ENCODE peak calls at places on chromosomes 7 and 10, in five cellular contexts. P is CD8-positive, alpha-beta T cell; E is astrocyte; U is mammary epithelial cell; Y is GM23248. V is an unnamed sample.
A peak's percentile ranks its signal among the peaks of the same experiment; 100 is the strongest.

GRCh38 chr10:77417806-77418205 is 219.8 kb downstream of the KCNMA1 start:
- DNase-seq in P (no peak), E (no peak), U (no peak), Y (no peak), V (no peak)

GRCh38 chr10:52965938-52966401 is 193.4 kb upstream of the MBL2 start:
- DNase-seq in P (no peak), E (no peak), U (peak; percentile 13), Y (no peak), V (no peak)

GRCh38 chr10:48378675-48379074 is 72.2 kb downstream of the MAPK8 start:
- DNase-seq in P (no peak), E (no peak), U (no peak), Y (no peak), V (no peak)

GRCh38 chr7:150715738-150716137 is 675 bp upstream of the GIMAP1 start:
- DNase-seq in P (no peak), E (no peak), U (no peak), Y (no peak), V (no peak)

GRCh38 chr7:47521816-47522561 is 59.9 kb downstream of the TNS3 start:
- DNase-seq in P (no peak), E (no peak), U (no peak), Y (no peak), V (no peak)

GRCh38 chr10:132511692-132512442 is 25.7 kb upstream of the INPP5A start:
- DNase-seq in P (no peak), E (no peak), U (no peak), Y (no peak), V (no peak)

GRCh38 chr7:131011976-131012375 is 278.0 kb upstream of the KLF14 start:
- DNase-seq in P (no peak), E (peak; percentile 81), U (peak; percentile 67), Y (peak; percentile 91), V (no peak)

GRCh38 chr7:87818336-87818735 is 57.8 kb downstream of the SLC25A40 start:
- DNase-seq in P (no peak), E (no peak), U (no peak), Y (no peak), V (no peak)

GRCh38 chr7:33040803-33041516 is 21.6 kb downstream of the NT5C3A start:
- DNase-seq in P (peak; percentile 52), E (no peak), U (peak; percentile 90), Y (peak; percentile 54), V (peak; percentile 55)

GRCh38 chr10:63012623-63013022 is 120.5 kb upstream of the NRBF2 start:
- DNase-seq in P (no peak), E (no peak), U (no peak), Y (no peak), V (no peak)

GRCh38 chr10:30985552-30985951 is 46.1 kb downstream of the ZNF438 start:
- DNase-seq in P (no peak), E (peak; percentile 63), U (peak; percentile 72), Y (peak; percentile 74), V (no peak)

GRCh38 chr10:119025336-119025735 is 4.2 kb upstream of the NANOS1 start:
- DNase-seq in P (no peak), E (peak; percentile 70), U (peak; percentile 52), Y (peak; percentile 85), V (no peak)

GRCh38 chr7:12722136-12722535 is 34.7 kb downstream of the ARL4A start:
- DNase-seq in P (no peak), E (no peak), U (no peak), Y (no peak), V (no peak)

GRCh38 chr7:81769891-81770818 is at the start of gene HGF:
- DNase-seq in P (no peak), E (peak; percentile 42), U (no peak), Y (peak; percentile 81), V (no peak)

GRCh38 chr10:86253171-86254072 is 113.2 kb downstream of the GRID1 start:
- DNase-seq in P (no peak), E (no peak), U (no peak), Y (no peak), V (peak; percentile 40)

GRCh38 chr7:30750574-30751256 is 1.2 kb upstream of the INMT start:
- DNase-seq in P (no peak), E (peak; percentile 91), U (no peak), Y (peak; percentile 87), V (no peak)

GRCh38 chr7:42964293-42964692 is 32.1 kb downstream of the MRPL32 start:
- DNase-seq in P (no peak), E (no peak), U (no peak), Y (no peak), V (no peak)

GRCh38 chr7:107874605-107875446 is 16.2 kb upstream of the DLD start:
- DNase-seq in P (peak; percentile 14), E (peak; percentile 32), U (peak; percentile 36), Y (peak; percentile 81), V (no peak)

GRCh38 chr10:69093933-69094332 is 6.0 kb downstream of the SRGN start:
- DNase-seq in P (no peak), E (no peak), U (peak; percentile 14), Y (peak; percentile 44), V (no peak)

GRCh38 chr7:137925754-137926153 is 76.1 kb downstream of the CREB3L2 start:
- DNase-seq in P (no peak), E (no peak), U (no peak), Y (no peak), V (no peak)

GRCh38 chr7:143367972-143368371 is 5.5 kb upstream of the FAM131B start:
- DNase-seq in P (no peak), E (no peak), U (peak; percentile 77), Y (peak; percentile 45), V (peak; percentile 93)

GRCh38 chr10:116708386-116708785 is 34.0 kb downstream of the HSPA12A start:
- DNase-seq in P (no peak), E (peak; percentile 91), U (peak; percentile 4), Y (peak; percentile 89), V (no peak)

GRCh38 chr7:5005066-5005465 is 40.6 kb upstream of the RBAK start:
- DNase-seq in P (no peak), E (no peak), U (peak; percentile 48), Y (no peak), V (no peak)

GRCh38 chr7:138459300-138460175 is 521 bp upstream of the TRIM24 start:
- DNase-seq in P (peak; percentile 95), E (no peak), U (peak; percentile 97), Y (peak; percentile 99), V (peak; percentile 95)

GRCh38 chr7:2512179-2512644 is 7.4 kb upstream of the LFNG start:
- DNase-seq in P (no peak), E (no peak), U (no peak), Y (peak; percentile 59), V (no peak)

GRCh38 chr10:106857728-106858127 is 306.8 kb downstream of the SORCS1 start:
- DNase-seq in P (no peak), E (no peak), U (no peak), Y (no peak), V (no peak)

DNA sequence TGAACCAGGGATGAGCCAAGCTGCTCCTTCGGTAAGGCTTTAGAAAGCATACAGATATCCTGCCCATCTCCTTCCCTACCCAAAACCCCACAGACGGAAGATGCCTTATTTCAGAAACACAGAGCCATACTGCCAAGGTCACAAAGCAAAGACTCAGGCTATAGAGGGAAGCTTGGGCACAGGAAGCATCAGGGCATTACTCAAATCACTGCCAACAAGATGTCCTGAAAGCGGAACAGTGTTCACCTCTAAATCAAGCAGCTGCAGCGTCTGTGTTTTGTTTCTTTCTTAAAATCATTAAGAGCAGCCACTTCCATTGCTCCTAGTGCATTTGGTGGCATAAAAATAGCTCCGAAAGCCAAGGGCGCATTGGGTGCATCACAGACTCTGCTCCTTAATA is 307.3 kb downstream of the SORCS1 start:
- DNase-seq in P (no peak), E (no peak), U (no peak), Y (no peak), V (no peak)
- H3K4me1 ChIP-seq in P (no peaks in the 10 kb centered on the region), E (no peaks in the 10 kb centered on the region), U (no peaks in the 10 kb centered on the region), Y (no peaks in the 10 kb centered on the region), V (no peaks in the 10 kb centered on the region)

GRCh38 chr10:13110908-13111307 is 10.9 kb downstream of the OPTN start:
- DNase-seq in P (no peak), E (no peak), U (no peak), Y (no peak), V (no peak)
- H3K36me3 ChIP-seq in P (peaks cover 29% of the 10 kb centered on the region), E (peaks cover 32% of the 10 kb centered on the region), U (peaks cover 19% of the 10 kb centered on the region), Y (peaks cover 50% of the 10 kb centered on the region), V (no peaks in the 10 kb centered on the region)

GRCh38 chr10:3749597-3750351 is 35.2 kb downstream of the KLF6 start:
- DNase-seq in P (no peak), E (peak; percentile 68), U (no peak), Y (peak; percentile 80), V (no peak)
- H3K4me3 ChIP-seq in P (no peak overlapping the region), E (no peak overlapping the region), U (no peak overlapping the region), Y (peak overlapping the region; percentile 42), V (peak overlapping the region; percentile 20)

GRCh38 chr10:17675638-17676037 is 31.7 kb downstream of the STAM start:
- DNase-seq in P (no peak), E (peak; percentile 36), U (no peak), Y (peak; percentile 48), V (no peak)
- H3K4me1 ChIP-seq in P (no peaks in the 10 kb centered on the region), E (peaks cover 28% of the 10 kb centered on the region), U (peaks cover 22% of the 10 kb centered on the region), Y (peaks cover 44% of the 10 kb centered on the region), V (no peaks in the 10 kb centered on the region)

GRCh38 chr7:71422104-71422503 is 290.2 kb downstream of the GALNT17 start:
- DNase-seq in P (no peak), E (no peak), U (no peak), Y (no peak), V (no peak)

GRCh38 chr7:71424166-71424803 is 292.3 kb downstream of the GALNT17 start:
- DNase-seq in P (no peak), E (peak; percentile 26), U (no peak), Y (peak; percentile 18), V (no peak)

GRCh38 chr7:71414490-71414889 is 282.5 kb downstream of the GALNT17 start:
- DNase-seq in P (no peak), E (no peak), U (no peak), Y (no peak), V (no peak)

GRCh38 chr7:71419546-71420337 is 287.8 kb downstream of the GALNT17 start:
- DNase-seq in P (no peak), E (no peak), U (no peak), Y (no peak), V (no peak)
- H3K36me3 ChIP-seq in P (no peaks in the 10 kb centered on the region), E (no peaks in the 10 kb centered on the region), U (no peaks in the 10 kb centered on the region), Y (no peaks in the 10 kb centered on the region), V (no peaks in the 10 kb centered on the region)

GRCh38 chr10:130045091-130045652 is 65.5 kb downstream of the C10orf143 start:
- DNase-seq in P (no peak), E (no peak), U (no peak), Y (peak; percentile 83), V (no peak)
- H3K4me3 ChIP-seq in P (no peak overlapping the region), E (no peak overlapping the region), U (no peak overlapping the region), Y (no peak overlapping the region), V (no peak overlapping the region)

GRCh38 chr10:22599636-22600228 is 114.6 kb downstream of the PIP4K2A start:
- DNase-seq in P (no peak), E (peak; percentile 10), U (no peak), Y (no peak), V (no peak)
- H3K4me1 ChIP-seq in P (peaks cover 85% of the 10 kb centered on the region), E (peaks cover 30% of the 10 kb centered on the region), U (peaks cover 5% of the 10 kb centered on the region), Y (peaks cover 18% of the 10 kb centered on the region), V (no peaks in the 10 kb centered on the region)

DNA sequence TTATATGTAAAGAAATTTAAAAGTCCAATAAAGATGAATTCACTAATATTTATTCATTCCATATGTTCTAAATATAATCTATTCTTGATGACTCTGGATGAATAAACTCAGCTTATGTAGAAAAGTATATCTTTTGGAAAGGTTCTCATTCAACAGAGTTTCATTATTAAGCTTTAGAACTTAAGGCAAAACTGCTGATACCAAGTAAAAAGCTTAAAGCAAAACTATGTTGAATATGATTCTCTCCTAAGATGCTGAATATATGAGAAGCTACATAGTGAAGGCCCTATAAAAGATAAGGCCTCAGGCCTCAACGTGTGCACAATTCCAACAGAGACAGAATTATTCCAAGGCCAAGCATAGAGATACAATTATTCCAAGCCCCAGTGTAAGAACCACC is 30.8 kb downstream of the ZNF800 start:
- DNase-seq in P (no peak), E (no peak), U (no peak), Y (no peak), V (no peak)
- H3K36me3 ChIP-seq in P (peaks cover 9% of the 10 kb centered on the region), E (peaks cover 9% of the 10 kb centered on the region), U (peaks cover 11% of the 10 kb centered on the region), Y (peaks cover 22% of the 10 kb centered on the region), V (no peaks in the 10 kb centered on the region)

V was measured in Peyer's patch.